ENCODE peak calls at places on chromosomes 4 and X, in ten cellular contexts. R is HT1080; S is choroid plexus epithelial cell; O is stimulated activated naive CD8-positive, alpha-beta T cell treated with anti-CD3 and anti-CD28 coated beads, Interleukin-15, Interleukin-2, amounts not matched to agents 100 U/mL and 50 U/mL, for 24 hours; F is caudate nucleus; V is cardiac muscle cell; U is thyroid gland; I is ovary; E is brain pericyte; A is glomerular endothelial cell. J is an unnamed sample.

GRCh38 chr4:78528327-78528726 is 23.2 kb upstream of the ANXA3 start:
- DNase-seq in U (no peak), E (no peak), I (no peak), S (peak; percentile 60), F (no peak), R (no peak), A (no peak), V (no peak), O (no peak), J (no peak)

GRCh38 chr4:1815997-1816860 is 23.1 kb downstream of the FGFR3 start:
- DNase-seq in R (no peak), I (no peak), A (no peak), U (no peak), V (no peak), S (no peak), O (no peak), E (no peak), F (no peak), J (no peak)

GRCh38 chr4:81747242-81747930 is 275.7 kb upstream of the RASGEF1B start:
- DNase-seq in S (no peak), R (no peak), U (no peak), F (no peak), O (no peak), I (no peak), V (no peak), E (no peak), A (peak; percentile 3), J (no peak)

GRCh38 chr4:121073672-121074386 is 1.5 kb upstream of the NDNF start:
- DNase-seq in I (no peak), R (no peak), A (no peak), V (no peak), F (no peak), E (no peak), S (no peak), O (no peak), U (no peak), J (no peak)

GRCh38 chr4:82618321-82618720 is 56.5 kb upstream of the TMEM150C start:
- DNase-seq in F (no peak), I (no peak), E (no peak), A (no peak), U (no peak), R (no peak), S (no peak), V (peak; percentile 22), O (no peak), J (no peak)

GRCh38 chr4:53963786-53964185 is 100.6 kb downstream of the CHIC2 start:
- DNase-seq in A (no peak), F (no peak), R (no peak), U (no peak), V (no peak), O (no peak), I (no peak), E (no peak), S (no peak), J (no peak)

GRCh38 chr4:932713-933070 is 432 bp downstream of the TMEM175 start:
- DNase-seq in S (no peak), V (no peak), U (no peak), F (no peak), O (no peak), R (no peak), E (no peak), I (no peak), A (no peak), J (no peak)

GRCh38 chr4:169311643-169312365 is 41.0 kb upstream of the SH3RF1 start:
- DNase-seq in I (no peak), R (peak; percentile 56), E (no peak), O (no peak), S (peak; percentile 84), U (peak; percentile 44), F (peak; percentile 4), A (peak; percentile 50), V (peak; percentile 78), J (no peak)

GRCh38 chrX:19739683-19740082 is 147.7 kb downstream of the SH3KBP1 start:
- DNase-seq in R (peak; percentile 82), F (peak; percentile 10), E (peak; percentile 38), V (peak; percentile 45), I (no peak), U (peak; percentile 37), A (peak; percentile 23), S (peak; percentile 77), O (peak; percentile 54), J (no peak)

GRCh38 chr4:48944252-48944651 is 37.7 kb upstream of the OCIAD2 start:
- DNase-seq in E (no peak), R (peak; percentile 98), O (no peak), U (peak; percentile 78), I (no peak), A (no peak), F (no peak), V (no peak), S (no peak), J (no peak)

GRCh38 chr4:56976283-56976877 is 1.0 kb downstream of the NOA1 start:
- DNase-seq in S (peak; percentile 11), V (peak; percentile 24), I (peak; percentile 9), U (no peak), A (no peak), O (peak; percentile 13), F (no peak), R (no peak), E (no peak), J (no peak)

GRCh38 chrX:130419263-130419662 is 17.5 kb downstream of the RBMX2 start:
- DNase-seq in R (no peak), A (no peak), F (no peak), O (no peak), V (no peak), U (no peak), I (no peak), E (no peak), S (no peak), J (no peak)

GRCh38 chr4:1072830-1073446 is 40.4 kb downstream of the RNF212 start:
- DNase-seq in A (peak; percentile 14), V (peak; percentile 57), I (no peak), E (no peak), R (peak; percentile 72), F (peak; percentile 23), S (peak; percentile 76), O (peak; percentile 58), U (peak; percentile 79), J (peak; percentile 32)

GRCh38 chr4:140346136-140346535 is 27.3 kb upstream of the SCOC start:
- DNase-seq in F (no peak), E (no peak), O (no peak), S (no peak), A (no peak), U (no peak), R (no peak), I (no peak), V (no peak), J (peak; percentile 6)

GRCh38 chr4:111697176-111697962 is 447.9 kb upstream of the FAM241A start:
- DNase-seq in S (no peak), I (no peak), F (no peak), O (no peak), R (no peak), A (no peak), V (no peak), E (no peak), U (no peak), J (no peak)

GRCh38 chrX:150899191-150899757 is 806 bp upstream of the CD99L2 start:
- DNase-seq in U (peak; percentile 21), S (peak; percentile 28), A (no peak), O (peak; percentile 23), V (peak; percentile 18), F (peak; percentile 15), I (peak; percentile 8), R (no peak), E (no peak), J (no peak)

GRCh38 chr4:2177443-2178093 is 64.4 kb downstream of the HAUS3 start:
- DNase-seq in F (no peak), V (peak; percentile 16), O (no peak), A (no peak), R (no peak), S (peak; percentile 13), E (no peak), U (no peak), I (no peak), J (no peak)

GRCh38 chrX:121987163-121987562 is 939.8 kb downstream of the GLUD2 start:
- DNase-seq in U (no peak), R (no peak), F (no peak), I (no peak), A (no peak), E (no peak), O (no peak), V (no peak), S (peak; percentile 50), J (no peak)

GRCh38 chrX:47815901-47816845 is 20.5 kb upstream of the ZNF81 start:
- DNase-seq in I (no peak), O (no peak), U (no peak), F (no peak), A (no peak), R (peak; percentile 28), S (peak; percentile 7), V (no peak), E (no peak), J (no peak)

GRCh38 chrX:67543818-67544217 is at the start of gene AR:
- DNase-seq in V (peak; percentile 43), S (peak; percentile 37), A (no peak), R (peak; percentile 78), U (peak; percentile 74), O (no peak), E (no peak), F (no peak), I (peak; percentile 73), J (peak; percentile 0)

GRCh38 chrX:24494544-24495113 is 29.5 kb downstream of the PDK3 start:
- DNase-seq in I (peak; percentile 19), F (no peak), R (peak; percentile 79), U (no peak), V (no peak), O (no peak), S (peak; percentile 74), E (peak; percentile 13), A (no peak), J (no peak)

GRCh38 chr4:128635939-128636551 is 173.5 kb upstream of the JADE1 start:
- DNase-seq in I (no peak), R (no peak), V (peak; percentile 5), F (no peak), A (no peak), U (no peak), E (no peak), O (no peak), S (no peak), J (no peak)

GRCh38 chr4:153022233-153022632 is 86.1 kb downstream of the FHDC1 start:
- DNase-seq in F (no peak), R (no peak), S (no peak), I (no peak), U (peak; percentile 88), O (no peak), E (no peak), A (no peak), V (peak; percentile 19), J (no peak)

GRCh38 chrX:82029571-82030218 is 827.8 kb downstream of the SH3BGRL start:
- DNase-seq in R (no peak), V (no peak), E (no peak), I (no peak), S (no peak), F (no peak), U (no peak), A (no peak), O (no peak), J (no peak)

GRCh38 chrX:115330498-115331138 is 41.1 kb downstream of the LUZP4 start:
- DNase-seq in V (peak; percentile 79), I (peak; percentile 41), U (peak; percentile 20), A (no peak), R (peak; percentile 61), S (peak; percentile 80), O (peak; percentile 3), E (no peak), F (peak; percentile 27), J (peak; percentile 18)

GRCh38 chr4:24372341-24372740 is 212.0 kb downstream of the DHX15 start:
- DNase-seq in A (no peak), E (no peak), R (no peak), O (no peak), V (no peak), I (no peak), U (no peak), F (no peak), S (no peak), J (no peak)

GRCh38 chr4:151417164-151417571 is 8.2 kb downstream of the FHIP1A start:
- DNase-seq in S (peak; percentile 29), E (no peak), V (no peak), R (peak; percentile 23), A (no peak), U (no peak), F (no peak), O (no peak), I (no peak), J (no peak)

GRCh38 chr4:160347197-160347596 is 1244.3 kb downstream of the RAPGEF2 start:
- DNase-seq in A (no peak), U (no peak), F (no peak), I (no peak), R (no peak), V (no peak), S (no peak), O (no peak), E (no peak), J (no peak)